ENCODE peak calls at places on chromosomes 13 and 19, in six cellular contexts. P is CD4-positive, alpha-beta memory T cell; A is GM04504; F is NAMALWA; L is HEK293T; X is islet precursor cell. Q is an unnamed sample.

GRCh38 chr19:29439688-29440550 is 85.9 kb upstream of the VSTM2B start:
- DNase-seq in P (no peak), A (no peak), F (no peak), L (no peak), X (no peak), Q (no peak)

GRCh38 chr13:81326913-81327312 is 986.0 kb upstream of the SPRY2 start:
- DNase-seq in P (no peak), A (no peak), F (no peak), L (no peak), X (no peak), Q (no peak)

GRCh38 chr13:27194895-27195764 is 23.5 kb upstream of the USP12 start:
- DNase-seq in P (no peak), A (peak; percentile 82), F (no peak), L (no peak), X (peak; percentile 81), Q (no peak)

GRCh38 chr19:49117677-49118564 is 1.0 kb downstream of the C19orf73 start:
- DNase-seq in P (no peak), A (no peak), F (no peak), L (no peak), X (no peak), Q (peak; percentile 50)

GRCh38 chr19:33811246-33811645 is 14.6 kb downstream of the KCTD15 start:
- DNase-seq in P (no peak), A (no peak), F (no peak), L (no peak), X (no peak), Q (no peak)

GRCh38 chr13:110331362-110331761 is 24.3 kb downstream of the COL4A2 start:
- DNase-seq in P (no peak), A (no peak), F (no peak), L (no peak), X (no peak), Q (no peak)

GRCh38 chr19:33660426-33661160 is 38.8 kb downstream of the CHST8 start:
- DNase-seq in P (no peak), A (no peak), F (peak; percentile 23), L (no peak), X (peak; percentile 31), Q (no peak)

GRCh38 chr13:20356437-20356836 is 124.3 kb upstream of the GJB6 start:
- DNase-seq in P (no peak), A (peak; percentile 15), F (no peak), L (no peak), X (peak; percentile 79), Q (no peak)

GRCh38 chr19:35882074-35882832 is 13.9 kb downstream of the APLP1 start:
- DNase-seq in P (peak; percentile 75), A (peak; percentile 79), F (peak; percentile 90), L (peak; percentile 46), X (no peak), Q (no peak)

GRCh38 chr13:106369091-106369490 is 166.4 kb downstream of the EFNB2 start:
- DNase-seq in P (no peak), A (no peak), F (no peak), L (no peak), X (no peak), Q (no peak)

GRCh38 chr19:16200038-16200775 is 2.5 kb downstream of the AP1M1 start:
- DNase-seq in P (no peak), A (no peak), F (no peak), L (peak; percentile 2), X (no peak), Q (no peak)

GRCh38 chr13:50195045-50195444 is 179.8 kb downstream of the KCNRG start:
- DNase-seq in P (no peak), A (no peak), F (no peak), L (no peak), X (no peak), Q (no peak)

GRCh38 chr19:3335431-3336350 is 30.7 kb upstream of the NFIC start:
- DNase-seq in P (no peak), A (peak; percentile 42), F (no peak), L (no peak), X (no peak), Q (peak; percentile 78)

GRCh38 chr13:29436291-29436690 is 159.2 kb downstream of the SLC7A1 start:
- DNase-seq in P (no peak), A (no peak), F (no peak), L (no peak), X (no peak), Q (no peak)

GRCh38 chr13:72132065-72132464 is 265.1 kb upstream of the DACH1 start:
- DNase-seq in P (no peak), A (no peak), F (no peak), L (no peak), X (no peak), Q (no peak)

GRCh38 chr19:57747472-57747807 is 825 bp downstream of the ZNF776 start:
- DNase-seq in P (no peak), A (no peak), F (peak; percentile 20), L (no peak), X (no peak), Q (no peak)

GRCh38 chr13:26323764-26324163 is 69.8 kb downstream of the CDK8 start:
- DNase-seq in P (no peak), A (no peak), F (no peak), L (no peak), X (no peak), Q (no peak)